ENCODE peak calls at places on chromosomes 1 and 21, in seven cellular contexts. A, V, F, H, U, Z and S are unnamed samples.

GRCh38 chr1:170535418-170535817 is 3.5 kb downstream of the GORAB start:
- DNase-seq in V (no peak), Z (no peak), H (no peak), A (no peak), U (no peak), F (no peak), S (no peak)

GRCh38 chr1:153663211-153663610 is 4.7 kb downstream of the SNAPIN start:
- DNase-seq in Z (peak), F (no peak), H (peak), V (no peak), A (no peak), U (no peak), S (no peak)

GRCh38 chr1:210739627-210740026 is 394.3 kb downstream of the KCNH1 start:
- DNase-seq in H (no peak), V (no peak), F (no peak), A (no peak), U (no peak), Z (peak), S (no peak)

GRCh38 chr1:9289724-9290493 is 2.8 kb upstream of the SPSB1 start:
- DNase-seq in V (peak), H (peak), Z (peak), F (no peak), U (peak), A (peak), S (peak)

GRCh38 chr1:172117800-172118199 is 276.5 kb downstream of the DNM3 start:
- DNase-seq in A (no peak), U (no peak), F (no peak), H (no peak), V (no peak), Z (no peak), S (no peak)

GRCh38 chr1:52927219-52928082 is at the start of gene SCP2:
- DNase-seq in V (peak), U (peak), H (peak), F (peak), A (peak), Z (peak), S (peak)

GRCh38 chr1:201702936-201703335 is 126.0 kb upstream of the IPO9 start:
- DNase-seq in V (no peak), A (peak), U (no peak), F (no peak), H (peak), Z (peak), S (no peak)

GRCh38 chr1:94061513-94062443 is 59.2 kb downstream of the ABCA4 start:
- DNase-seq in F (peak), V (peak), Z (peak), U (peak), H (peak), A (peak), S (peak)

GRCh38 chr1:153789478-153790148 is 14.4 kb downstream of the SLC27A3 start:
- DNase-seq in F (no peak), V (no peak), Z (no peak), U (no peak), H (peak), A (no peak), S (no peak)

GRCh38 chr1:55380313-55380970 is 165.3 kb upstream of the USP24 start:
- DNase-seq in U (no peak), A (no peak), Z (peak), F (peak), H (peak), V (no peak), S (peak)

GRCh38 chr1:100532645-100533044 is 5.3 kb upstream of the GPR88 start:
- DNase-seq in V (no peak), Z (no peak), F (no peak), A (no peak), U (no peak), H (no peak), S (no peak)

GRCh38 chr1:48227165-48228013 is 4.9 kb downstream of the SLC5A9 start:
- DNase-seq in V (no peak), U (no peak), F (no peak), H (no peak), Z (no peak), A (no peak), S (no peak)

GRCh38 chr1:93623875-93624274 is 57.8 kb downstream of the BCAR3 start:
- DNase-seq in Z (peak), U (no peak), V (no peak), A (no peak), H (no peak), F (no peak), S (no peak)

GRCh38 chr1:93672069-93672468 is 9.6 kb downstream of the BCAR3 start:
- DNase-seq in U (peak), V (peak), F (peak), A (peak), H (peak), Z (peak), S (no peak)

GRCh38 chr1:226608699-226609505 is 60.3 kb downstream of the STUM start:
- DNase-seq in Z (peak), F (peak), V (peak), A (peak), H (peak), U (peak), S (peak)

GRCh38 chr1:17099941-17100340 is 19.3 kb downstream of the PADI2 start:
- DNase-seq in F (no peak), V (no peak), U (no peak), A (no peak), Z (no peak), H (no peak), S (no peak)

GRCh38 chr1:16207318-16208269 is 4.9 kb downstream of the ARHGEF19 start:
- DNase-seq in Z (no peak), F (no peak), A (no peak), V (no peak), U (peak), H (peak), S (no peak)

GRCh38 chr1:81800741-81801031 is at the start of gene ADGRL2:
- DNase-seq in V (no peak), H (peak), Z (no peak), A (no peak), U (peak), F (no peak), S (peak)

GRCh38 chr1:1081311-1082238 is 7.5 kb upstream of the RNF223 start:
- DNase-seq in H (peak), V (no peak), A (no peak), F (peak), Z (no peak), U (peak), S (no peak)

GRCh38 chr1:1432566-1432950 is 2.9 kb upstream of the VWA1 start:
- DNase-seq in F (no peak), A (no peak), H (no peak), U (no peak), Z (no peak), V (no peak), S (no peak)

GRCh38 chr1:109791495-109792040 is 27.8 kb upstream of the EPS8L3 start:
- DNase-seq in Z (no peak), V (no peak), F (peak), U (no peak), A (no peak), H (peak), S (no peak)

GRCh38 chr1:68132426-68133130 is 82.2 kb upstream of the DIRAS3 start:
- DNase-seq in H (no peak), Z (no peak), A (no peak), V (no peak), F (no peak), U (no peak), S (no peak)

GRCh38 chr1:243946946-243947345 is 96.9 kb upstream of the AKT3 start:
- DNase-seq in H (no peak), V (peak), A (peak), U (no peak), F (no peak), Z (no peak), S (no peak)

GRCh38 chr1:22839806-22840205 is 129.2 kb downstream of the EPHB2 start:
- DNase-seq in A (no peak), U (no peak), V (no peak), Z (no peak), F (no peak), H (no peak), S (no peak)

GRCh38 chr1:6243053-6243834 is 735 bp upstream of the HES3 start:
- DNase-seq in Z (no peak), F (no peak), H (no peak), A (no peak), U (no peak), V (no peak), S (no peak)

GRCh38 chr1:153384996-153385580 is 5.8 kb downstream of the S100A8 start:
- DNase-seq in H (no peak), A (no peak), Z (no peak), V (no peak), F (no peak), U (peak), S (no peak)

GRCh38 chr1:13766906-13767564 is 67.0 kb downstream of the PRDM2 start:
- DNase-seq in Z (peak), H (no peak), V (no peak), A (no peak), U (no peak), F (no peak), S (no peak)

GRCh38 chr1:156738407-156738806 is 2.5 kb downstream of the MRPL24 start:
- DNase-seq in U (no peak), H (no peak), Z (no peak), V (no peak), F (no peak), A (no peak), S (no peak)

GRCh38 chr21:26140185-26140584 is 30.4 kb downstream of the APP start:
- DNase-seq in A (peak), F (peak), V (no peak), Z (peak), U (no peak), H (peak), S (no peak)

GRCh38 chr1:30318864-30319718 is 404.3 kb downstream of the MATN1 start:
- DNase-seq in U (peak), V (no peak), F (no peak), Z (no peak), A (no peak), H (no peak), S (no peak)

GRCh38 chr1:89887270-89887669 is 66.4 kb downstream of the LRRC8D start:
- DNase-seq in A (peak), U (no peak), V (peak), Z (peak), H (no peak), F (no peak), S (no peak)

GRCh38 chr1:16248603-16249534 is 11.9 kb upstream of the CPLANE2 start:
- DNase-seq in A (no peak), U (peak), H (peak), Z (peak), V (peak), F (peak), S (peak)

GRCh38 chr1:31696246-31696645 is 7.6 kb downstream of the COL16A1 start:
- DNase-seq in Z (no peak), F (peak), A (no peak), U (no peak), V (no peak), H (peak), S (no peak)

GRCh38 chr21:37074546-37074945 is 1.5 kb downstream of the TTC3 start:
- DNase-seq in A (no peak), H (no peak), V (no peak), U (no peak), Z (no peak), F (no peak), S (no peak)

GRCh38 chr1:112581530-112582192 is 37.3 kb downstream of the ST7L start:
- DNase-seq in Z (peak), V (no peak), F (no peak), H (no peak), U (no peak), A (no peak), S (no peak)

GRCh38 chr1:58883037-58883887 is 99.4 kb upstream of the JUN start:
- DNase-seq in Z (peak), U (peak), A (peak), F (peak), V (peak), H (peak), S (peak)

GRCh38 chr1:232542633-232543032 is 87.3 kb downstream of the SIPA1L2 start:
- DNase-seq in V (no peak), F (no peak), U (no peak), Z (no peak), A (no peak), H (no peak), S (no peak)

DNA sequence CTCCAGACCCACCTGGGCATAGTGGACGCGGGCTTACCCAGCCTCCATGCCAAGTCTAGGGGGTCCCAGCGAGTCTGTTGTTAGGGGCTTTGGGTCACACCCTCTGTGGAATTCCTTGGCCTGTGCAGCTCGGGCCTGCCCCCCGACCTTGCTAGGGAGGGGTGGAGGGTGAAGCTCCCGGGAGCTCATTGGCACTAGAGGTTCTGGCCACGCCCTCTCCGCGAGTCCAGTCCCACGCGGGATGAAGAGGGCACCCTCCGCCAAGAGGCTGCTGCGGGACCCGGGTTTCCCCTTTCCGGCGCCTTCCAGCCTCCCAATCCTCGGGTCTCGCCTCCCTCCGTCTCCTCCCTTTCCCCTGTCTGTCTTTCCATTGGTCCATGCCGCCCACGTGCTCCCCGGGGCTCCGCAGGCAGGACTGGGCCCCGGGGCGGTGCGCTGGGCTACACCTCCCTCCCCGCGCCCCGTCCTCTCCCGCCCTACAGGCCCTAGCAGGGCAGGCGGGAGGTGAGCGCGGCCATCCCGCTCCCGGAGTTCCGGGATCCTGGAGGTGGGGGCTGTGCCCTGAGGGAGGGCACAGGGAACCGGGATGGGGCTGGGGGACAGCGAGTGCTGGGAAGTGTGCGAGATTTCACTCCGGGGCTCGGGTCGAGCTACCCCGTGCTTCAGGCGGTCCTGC is 3.5 kb downstream of the RUSC1 start:
- DNase-seq in Z (peak), V (peak), F (peak), H (peak), U (peak), A (peak), S (peak)
- TF ChIP-seq POLR2A in Z (peak), V (peak), F (peak), H (peak), U (peak), A (peak), S (peak)

GRCh38 chr1:40980453-40981121 is 1.1 kb downstream of the CTPS1 start:
- DNase-seq in V (peak), Z (peak), H (no peak), A (peak), F (peak), U (no peak), S (no peak)
- TF ChIP-seq POLR2A in V (no peak), Z (peak), H (no peak), A (no peak), F (no peak), U (peak), S (no peak)

DNA sequence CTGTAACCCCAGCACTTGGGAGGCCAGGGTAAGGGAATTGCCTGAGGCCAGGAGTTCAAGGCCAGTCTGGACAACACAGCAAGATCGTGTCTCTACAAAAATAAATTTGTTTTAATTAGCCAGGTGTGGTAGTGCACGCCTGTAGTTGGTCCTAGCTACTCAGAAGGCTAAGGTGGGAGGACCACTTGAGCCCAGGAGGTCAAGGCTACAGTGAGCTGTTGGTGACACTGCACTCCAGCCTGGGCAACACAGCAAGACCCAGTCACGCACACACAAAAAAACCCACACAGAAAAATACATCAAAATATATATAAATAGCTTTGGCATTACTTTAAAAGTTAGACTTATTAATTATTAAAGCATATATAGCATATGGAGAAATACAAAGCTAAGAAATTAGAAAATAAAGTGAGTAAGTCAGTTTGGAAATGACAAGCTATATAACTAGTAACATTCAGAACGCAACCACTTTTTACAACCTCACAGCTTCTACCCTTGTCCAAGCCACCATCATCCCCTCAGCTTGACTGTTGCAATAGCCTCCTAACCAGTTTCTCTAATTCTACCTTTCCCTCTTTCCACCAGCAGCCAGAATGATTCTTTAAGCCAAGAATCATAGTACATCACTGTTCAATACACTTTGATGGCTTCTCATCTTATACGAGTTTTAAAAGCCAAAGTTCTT is 14.5 kb downstream of the PIK3R3 start:
- DNase-seq in F (no peak), A (no peak), U (no peak), V (no peak), H (no peak), Z (no peak), S (no peak)
- TF ChIP-seq POLR2A in F (no peak), A (no peak), U (no peak), V (no peak), H (no peak), Z (no peak), S (no peak)

DNA sequence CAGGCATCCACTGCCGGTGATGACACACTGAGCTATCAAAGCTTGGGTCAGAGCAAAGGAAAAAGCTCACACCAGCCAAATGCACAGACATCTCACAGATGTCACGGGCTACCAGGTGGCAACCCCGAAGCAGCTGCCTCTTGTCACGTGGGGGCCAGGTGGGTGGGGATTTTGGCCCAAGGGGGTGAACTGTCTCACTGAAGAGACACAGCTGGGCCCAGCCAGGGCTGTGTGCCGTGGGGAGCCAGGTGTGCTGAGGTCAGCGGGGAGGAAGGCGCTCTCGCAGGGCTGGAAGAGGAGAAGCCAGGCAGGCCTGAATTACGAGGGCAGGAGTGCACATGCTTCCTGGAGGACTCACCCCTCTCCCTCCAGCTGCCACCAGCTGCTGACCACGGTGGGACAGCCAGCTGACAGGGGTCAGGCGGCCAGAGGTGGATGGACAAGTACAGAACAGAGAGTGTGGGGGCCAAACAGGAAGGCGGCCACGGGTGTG is 32.4 kb downstream of the KCNN3 start:
- DNase-seq in U (no peak), A (no peak), H (peak), V (no peak), F (peak), Z (no peak), S (no peak)
- TF ChIP-seq POLR2A in U (no peak), A (no peak), H (no peak), V (no peak), F (no peak), Z (no peak), S (no peak)

GRCh38 chr1:247857069-247857985 is at the start of gene TRIM58:
- DNase-seq in Z (no peak), V (peak), U (peak), H (peak), A (no peak), F (peak), S (no peak)
- TF ChIP-seq POLR2A in Z (no peak), V (peak), U (no peak), H (no peak), A (no peak), F (no peak), S (no peak)

DNA sequence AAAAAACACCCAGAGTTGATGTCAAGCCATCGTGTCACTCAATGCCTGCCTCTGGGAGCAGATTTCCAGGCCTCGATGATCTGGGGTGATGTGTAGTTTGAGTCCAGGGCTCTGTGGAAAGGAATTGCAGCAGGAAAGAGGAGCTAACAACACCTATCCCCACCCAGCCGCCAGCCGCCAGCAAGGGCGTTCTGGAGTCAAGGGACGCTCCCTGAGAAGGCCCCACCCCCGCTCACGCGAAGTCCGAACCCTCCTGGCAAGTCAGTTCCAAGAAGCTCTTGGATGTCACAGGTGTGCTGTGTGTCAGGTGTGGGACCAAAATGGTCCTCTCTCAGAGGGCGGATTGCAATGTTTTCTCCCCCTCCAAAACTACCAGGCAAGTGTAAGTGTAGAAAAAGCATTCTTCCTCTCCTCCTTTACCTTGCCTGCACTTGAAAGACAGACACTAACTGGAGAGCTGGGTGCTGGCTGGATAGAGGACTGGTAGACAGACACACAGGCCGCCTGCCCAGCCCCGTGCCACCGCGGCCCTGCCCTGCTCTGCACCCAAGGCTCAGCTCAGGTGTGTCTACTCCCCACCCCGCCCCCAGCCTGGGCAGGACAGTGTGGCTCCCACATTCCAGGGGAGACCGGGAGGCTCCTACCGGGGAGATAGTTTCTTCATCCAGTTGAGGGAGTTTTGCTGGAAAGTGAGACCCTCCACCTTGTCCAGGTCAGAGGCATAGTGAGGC is 8.5 kb downstream of the AGT start:
- DNase-seq in H (no peak), A (no peak), U (no peak), F (peak), V (no peak), Z (no peak), S (no peak)
- TF ChIP-seq POLR2A in H (no peak), A (no peak), U (no peak), F (peak), V (no peak), Z (no peak), S (no peak)